ENCODE peak calls at places on chromosomes 13 and 19, in four cellular contexts. One of them, this sample, is unnamed.

GRCh38 chr19:14413765-14414171 is 5.4 kb downstream of the DDX39A start:
- DNase-seq in NCI-H524: no peak
- DNase-seq in NCI-H1092: no peak
- DNase-seq in GM20000: no peak
- DNase-seq in this sample: no peak

GRCh38 chr19:48867119-48867921 is 1.1 kb downstream of the PLEKHA4 start:
- DNase-seq in NCI-H524: no peak
- DNase-seq in NCI-H1092: no peak
- DNase-seq in GM20000: no peak
- DNase-seq in this sample: no peak

GRCh38 chr13:41015920-41016319 is 3.2 kb downstream of the ELF1 start:
- DNase-seq in NCI-H524: no peak
- DNase-seq in NCI-H1092: no peak
- DNase-seq in GM20000: no peak
- DNase-seq in this sample: no peak

GRCh38 chr19:39927524-39928356 is 6.7 kb downstream of the FCGBP start:
- DNase-seq in NCI-H524: no peak
- DNase-seq in NCI-H1092: no peak
- DNase-seq in GM20000: no peak
- DNase-seq in this sample: no peak

GRCh38 chr19:29098863-29099481 is 114.0 kb downstream of the UQCRFS1 start:
- DNase-seq in NCI-H524: no peak
- DNase-seq in NCI-H1092: no peak
- DNase-seq in GM20000: no peak
- DNase-seq in this sample: no peak

GRCh38 chr19:39507715-39508364 is 7.1 kb upstream of the SELENOV start:
- DNase-seq in NCI-H524: no peak
- DNase-seq in NCI-H1092: no peak
- DNase-seq in GM20000: no peak
- DNase-seq in this sample: no peak

GRCh38 chr13:44212633-44213387 is 160.8 kb upstream of the SERP2 start:
- DNase-seq in NCI-H524: no peak
- DNase-seq in NCI-H1092: no peak
- DNase-seq in GM20000: no peak
- DNase-seq in this sample: no peak

GRCh38 chr13:108700421-108701170 is 71.2 kb downstream of the MYO16 start:
- DNase-seq in NCI-H524: no peak
- DNase-seq in NCI-H1092: no peak
- DNase-seq in GM20000: no peak
- DNase-seq in this sample: no peak

GRCh38 chr13:39189778-39190177 is 151.5 kb downstream of the NHLRC3 start:
- DNase-seq in NCI-H524: no peak
- DNase-seq in NCI-H1092: no peak
- DNase-seq in GM20000: no peak
- DNase-seq in this sample: no peak

GRCh38 chr19:13872695-13873389 is 4.1 kb upstream of the NANOS3 start:
- DNase-seq in NCI-H524: no peak
- DNase-seq in NCI-H1092: no peak
- DNase-seq in GM20000: peak
- DNase-seq in this sample: no peak

GRCh38 chr19:32866564-32867265 is 2.9 kb downstream of the SLC7A9 start:
- DNase-seq in NCI-H524: peak
- DNase-seq in NCI-H1092: no peak
- DNase-seq in GM20000: no peak
- DNase-seq in this sample: no peak

GRCh38 chr19:412356-413355 is 3.7 kb upstream of the C2CD4C start:
- DNase-seq in NCI-H524: peak
- DNase-seq in NCI-H1092: no peak
- DNase-seq in GM20000: no peak
- DNase-seq in this sample: no peak

GRCh38 chr19:44904426-44904994 is 1.1 kb upstream of the APOE start:
- DNase-seq in NCI-H524: peak
- DNase-seq in NCI-H1092: no peak
- DNase-seq in GM20000: no peak
- DNase-seq in this sample: no peak

GRCh38 chr13:43303040-43303729 is 279.8 kb downstream of the DNAJC15 start:
- DNase-seq in NCI-H524: peak
- DNase-seq in NCI-H1092: peak
- DNase-seq in GM20000: peak
- DNase-seq in this sample: peak

GRCh38 chr13:113491418-113491883 is 940 bp upstream of the DCUN1D2 start:
- DNase-seq in NCI-H524: peak
- DNase-seq in NCI-H1092: no peak
- DNase-seq in GM20000: peak
- DNase-seq in this sample: no peak

GRCh38 chr13:55649485-55649884 is 1491.2 kb upstream of the PRR20A start:
- DNase-seq in NCI-H524: no peak
- DNase-seq in NCI-H1092: no peak
- DNase-seq in GM20000: no peak
- DNase-seq in this sample: no peak

GRCh38 chr19:913080-913748 is at the start of gene R3HDM4:
- DNase-seq in NCI-H524: peak
- DNase-seq in NCI-H1092: peak
- DNase-seq in GM20000: peak
- DNase-seq in this sample: peak

GRCh38 chr19:3125900-3126524 is 9.8 kb upstream of the GNA15 start:
- DNase-seq in NCI-H524: peak
- DNase-seq in NCI-H1092: no peak
- DNase-seq in GM20000: peak
- DNase-seq in this sample: peak

GRCh38 chr19:37346091-37346490 is 24.8 kb upstream of the ZNF527 start:
- DNase-seq in NCI-H524: no peak
- DNase-seq in NCI-H1092: no peak
- DNase-seq in GM20000: no peak
- DNase-seq in this sample: no peak

GRCh38 chr13:77339408-77339807 is 12.5 kb upstream of the MYCBP2 start:
- DNase-seq in NCI-H524: no peak
- DNase-seq in NCI-H1092: no peak
- DNase-seq in GM20000: no peak
- DNase-seq in this sample: no peak

GRCh38 chr13:49669735-49670309 is 21.5 kb downstream of the EBPL start:
- DNase-seq in NCI-H524: peak
- DNase-seq in NCI-H1092: peak
- DNase-seq in GM20000: peak
- DNase-seq in this sample: peak

GRCh38 chr19:49391581-49392399 is 3.7 kb downstream of the KASH5 start:
- DNase-seq in NCI-H524: peak
- DNase-seq in NCI-H1092: peak
- DNase-seq in GM20000: peak
- DNase-seq in this sample: peak

GRCh38 chr19:920051-920857 is 3.1 kb downstream of the KISS1R start:
- DNase-seq in NCI-H524: peak
- DNase-seq in NCI-H1092: no peak
- DNase-seq in GM20000: peak
- DNase-seq in this sample: no peak

GRCh38 chr19:18861917-18862316 is 30.2 kb downstream of the UPF1 start:
- DNase-seq in NCI-H524: no peak
- DNase-seq in NCI-H1092: no peak
- DNase-seq in GM20000: no peak
- DNase-seq in this sample: no peak

GRCh38 chr13:101529419-101529818 is 76.9 kb downstream of the ITGBL1 start:
- DNase-seq in NCI-H524: no peak
- DNase-seq in NCI-H1092: no peak
- DNase-seq in GM20000: no peak
- DNase-seq in this sample: no peak

GRCh38 chr13:101258071-101258470 is 158.2 kb downstream of the NALCN start:
- DNase-seq in NCI-H524: peak
- DNase-seq in NCI-H1092: no peak
- DNase-seq in GM20000: peak
- DNase-seq in this sample: no peak

GRCh38 chr13:48411281-48412099 is 1.4 kb downstream of the LPAR6 start:
- DNase-seq in NCI-H524: no peak
- DNase-seq in NCI-H1092: no peak
- DNase-seq in GM20000: no peak
- DNase-seq in this sample: no peak

GRCh38 chr13:28716511-28716910 is 2.3 kb downstream of the SLC46A3 start:
- DNase-seq in NCI-H524: no peak
- DNase-seq in NCI-H1092: no peak
- DNase-seq in GM20000: no peak
- DNase-seq in this sample: no peak

GRCh38 chr13:66265446-66265845 is 964.7 kb downstream of the PCDH9 start:
- DNase-seq in NCI-H524: no peak
- DNase-seq in NCI-H1092: no peak
- DNase-seq in GM20000: no peak
- DNase-seq in this sample: no peak

GRCh38 chr13:94706101-94706853 is 6.1 kb downstream of the SOX21 start:
- DNase-seq in NCI-H524: no peak
- DNase-seq in NCI-H1092: no peak
- DNase-seq in GM20000: peak
- DNase-seq in this sample: no peak

GRCh38 chr13:113927661-113928581 is 46.0 kb downstream of the C13orf46 start:
- DNase-seq in NCI-H524: no peak
- DNase-seq in NCI-H1092: no peak
- DNase-seq in GM20000: no peak
- DNase-seq in this sample: no peak

GRCh38 chr19:6271251-6271650 is 8.5 kb downstream of the MLLT1 start:
- DNase-seq in NCI-H524: no peak
- DNase-seq in NCI-H1092: no peak
- DNase-seq in GM20000: no peak
- DNase-seq in this sample: no peak

GRCh38 chr19:41263042-41263849 is 926 bp upstream of the HNRNPUL1 start:
- DNase-seq in NCI-H524: peak
- DNase-seq in NCI-H1092: no peak
- DNase-seq in GM20000: peak
- DNase-seq in this sample: peak

GRCh38 chr19:30693179-30693578 is 321.0 kb downstream of the ZNF536 start:
- DNase-seq in NCI-H524: no peak
- DNase-seq in NCI-H1092: no peak
- DNase-seq in GM20000: no peak
- DNase-seq in this sample: peak

GRCh38 chr13:32911506-32911905 is 104.7 kb upstream of the KL start:
- DNase-seq in NCI-H524: peak
- DNase-seq in NCI-H1092: peak
- DNase-seq in GM20000: peak
- DNase-seq in this sample: peak

GRCh38 chr13:59468396-59468795 is 695.3 kb downstream of the DIAPH3 start:
- DNase-seq in NCI-H524: no peak
- DNase-seq in NCI-H1092: no peak
- DNase-seq in GM20000: no peak
- DNase-seq in this sample: no peak

GRCh38 chr19:1027953-1028902 is 1.8 kb downstream of the CNN2 start:
- DNase-seq in NCI-H524: peak
- DNase-seq in NCI-H1092: no peak
- DNase-seq in GM20000: peak
- DNase-seq in this sample: no peak

GRCh38 chr19:58009666-58010301 is 7.2 kb upstream of the ZNF606 start:
- DNase-seq in NCI-H524: peak
- DNase-seq in NCI-H1092: peak
- DNase-seq in GM20000: peak
- DNase-seq in this sample: peak

This sample was measured in DMS 273 treated with DMSO at 0.1 percent for 48 hours.